ENCODE peak calls at places on chromosomes 1 and 21, in four cellular contexts. One of them, this sample, is unnamed.

GRCh38 chr1:16924919-16925477 is 3.3 kb downstream of the CROCC start:
- DNase-seq in AG20443: peak; percentile 49
- DNase-seq in AG08395: no peak
- DNase-seq in stimulated activated CD8-positive, alpha-beta memory T cell treated with anti-CD3 and anti-CD28 coated beads, Interleukin-4, amount 100 ng/mL, for 4 hours: no peak
- DNase-seq in this sample: no peak

GRCh38 chr1:163896001-163896400 is 574.2 kb downstream of the NUF2 start:
- DNase-seq in AG20443: no peak
- DNase-seq in AG08395: no peak
- DNase-seq in stimulated activated CD8-positive, alpha-beta memory T cell treated with anti-CD3 and anti-CD28 coated beads, Interleukin-4, amount 100 ng/mL, for 4 hours: no peak
- DNase-seq in this sample: no peak

GRCh38 chr1:1120096-1120495 is 4.2 kb upstream of the C1orf159 start:
- DNase-seq in AG20443: no peak
- DNase-seq in AG08395: no peak
- DNase-seq in stimulated activated CD8-positive, alpha-beta memory T cell treated with anti-CD3 and anti-CD28 coated beads, Interleukin-4, amount 100 ng/mL, for 4 hours: no peak
- DNase-seq in this sample: no peak

GRCh38 chr21:37535672-37536071 is 169.1 kb downstream of the DYRK1A start:
- DNase-seq in AG20443: no peak
- DNase-seq in AG08395: no peak
- DNase-seq in stimulated activated CD8-positive, alpha-beta memory T cell treated with anti-CD3 and anti-CD28 coated beads, Interleukin-4, amount 100 ng/mL, for 4 hours: no peak
- DNase-seq in this sample: no peak

GRCh38 chr1:4585216-4585615 is 69.2 kb upstream of the AJAP1 start:
- DNase-seq in AG20443: no peak
- DNase-seq in AG08395: no peak
- DNase-seq in stimulated activated CD8-positive, alpha-beta memory T cell treated with anti-CD3 and anti-CD28 coated beads, Interleukin-4, amount 100 ng/mL, for 4 hours: no peak
- DNase-seq in this sample: no peak

GRCh38 chr1:184392779-184393522 is 6.1 kb downstream of the C1orf21 start:
- DNase-seq in AG20443: no peak
- DNase-seq in AG08395: no peak
- DNase-seq in stimulated activated CD8-positive, alpha-beta memory T cell treated with anti-CD3 and anti-CD28 coated beads, Interleukin-4, amount 100 ng/mL, for 4 hours: no peak
- DNase-seq in this sample: no peak

GRCh38 chr1:110647254-110647891 is 27.4 kb downstream of the KCNA3 start:
- DNase-seq in AG20443: no peak
- DNase-seq in AG08395: peak; percentile 10
- DNase-seq in stimulated activated CD8-positive, alpha-beta memory T cell treated with anti-CD3 and anti-CD28 coated beads, Interleukin-4, amount 100 ng/mL, for 4 hours: no peak
- DNase-seq in this sample: no peak

GRCh38 chr1:182087304-182087703 is 25.8 kb upstream of the ZNF648 start:
- DNase-seq in AG20443: no peak
- DNase-seq in AG08395: no peak
- DNase-seq in stimulated activated CD8-positive, alpha-beta memory T cell treated with anti-CD3 and anti-CD28 coated beads, Interleukin-4, amount 100 ng/mL, for 4 hours: no peak
- DNase-seq in this sample: no peak

GRCh38 chr1:229019647-229020281 is 251.1 kb upstream of the RAB4A start:
- DNase-seq in AG20443: no peak
- DNase-seq in AG08395: no peak
- DNase-seq in stimulated activated CD8-positive, alpha-beta memory T cell treated with anti-CD3 and anti-CD28 coated beads, Interleukin-4, amount 100 ng/mL, for 4 hours: no peak
- DNase-seq in this sample: no peak

GRCh38 chr1:93437976-93438605 is 9.8 kb upstream of the FNBP1L start:
- DNase-seq in AG20443: peak; percentile 58
- DNase-seq in AG08395: peak; percentile 74
- DNase-seq in stimulated activated CD8-positive, alpha-beta memory T cell treated with anti-CD3 and anti-CD28 coated beads, Interleukin-4, amount 100 ng/mL, for 4 hours: no peak
- DNase-seq in this sample: peak; percentile 39

GRCh38 chr1:226602186-226603029 is 53.8 kb downstream of the STUM start:
- DNase-seq in AG20443: peak; percentile 91
- DNase-seq in AG08395: peak; percentile 85
- DNase-seq in stimulated activated CD8-positive, alpha-beta memory T cell treated with anti-CD3 and anti-CD28 coated beads, Interleukin-4, amount 100 ng/mL, for 4 hours: no peak
- DNase-seq in this sample: no peak

GRCh38 chr1:186272486-186272885 is 102.6 kb downstream of the TPR start:
- DNase-seq in AG20443: no peak
- DNase-seq in AG08395: no peak
- DNase-seq in stimulated activated CD8-positive, alpha-beta memory T cell treated with anti-CD3 and anti-CD28 coated beads, Interleukin-4, amount 100 ng/mL, for 4 hours: no peak
- DNase-seq in this sample: no peak

GRCh38 chr1:242523968-242524570 is 428 bp downstream of the PLD5 start:
- DNase-seq in AG20443: peak; percentile 73
- DNase-seq in AG08395: peak; percentile 57
- DNase-seq in stimulated activated CD8-positive, alpha-beta memory T cell treated with anti-CD3 and anti-CD28 coated beads, Interleukin-4, amount 100 ng/mL, for 4 hours: no peak
- DNase-seq in this sample: no peak

GRCh38 chr1:225470210-225470609 is 42.4 kb upstream of the LBR start:
- DNase-seq in AG20443: no peak
- DNase-seq in AG08395: no peak
- DNase-seq in stimulated activated CD8-positive, alpha-beta memory T cell treated with anti-CD3 and anti-CD28 coated beads, Interleukin-4, amount 100 ng/mL, for 4 hours: no peak
- DNase-seq in this sample: no peak

GRCh38 chr1:43994794-43995790 is 3.7 kb downstream of the CCDC24 start:
- DNase-seq in AG20443: peak; percentile 55
- DNase-seq in AG08395: peak; percentile 29
- DNase-seq in stimulated activated CD8-positive, alpha-beta memory T cell treated with anti-CD3 and anti-CD28 coated beads, Interleukin-4, amount 100 ng/mL, for 4 hours: no peak
- DNase-seq in this sample: no peak

GRCh38 chr21:31987696-31988095 is 114.9 kb downstream of the HUNK start:
- DNase-seq in AG20443: peak; percentile 46
- DNase-seq in AG08395: peak; percentile 13
- DNase-seq in stimulated activated CD8-positive, alpha-beta memory T cell treated with anti-CD3 and anti-CD28 coated beads, Interleukin-4, amount 100 ng/mL, for 4 hours: no peak
- DNase-seq in this sample: no peak

GRCh38 chr1:171850951-171851350 is 9.7 kb downstream of the DNM3 start:
- DNase-seq in AG20443: no peak
- DNase-seq in AG08395: no peak
- DNase-seq in stimulated activated CD8-positive, alpha-beta memory T cell treated with anti-CD3 and anti-CD28 coated beads, Interleukin-4, amount 100 ng/mL, for 4 hours: no peak
- DNase-seq in this sample: peak; percentile 65

GRCh38 chr1:33234588-33234990 is 21.7 kb upstream of the ZNF362 start:
- DNase-seq in AG20443: peak; percentile 5
- DNase-seq in AG08395: no peak
- DNase-seq in stimulated activated CD8-positive, alpha-beta memory T cell treated with anti-CD3 and anti-CD28 coated beads, Interleukin-4, amount 100 ng/mL, for 4 hours: no peak
- DNase-seq in this sample: no peak

GRCh38 chr1:203338335-203339036 is 12.4 kb downstream of the FMOD start:
- DNase-seq in AG20443: peak; percentile 86
- DNase-seq in AG08395: peak; percentile 82
- DNase-seq in stimulated activated CD8-positive, alpha-beta memory T cell treated with anti-CD3 and anti-CD28 coated beads, Interleukin-4, amount 100 ng/mL, for 4 hours: peak; percentile 35
- DNase-seq in this sample: peak; percentile 48

GRCh38 chr21:41357546-41357945 is 4.3 kb upstream of the MX2 start:
- DNase-seq in AG20443: no peak
- DNase-seq in AG08395: no peak
- DNase-seq in stimulated activated CD8-positive, alpha-beta memory T cell treated with anti-CD3 and anti-CD28 coated beads, Interleukin-4, amount 100 ng/mL, for 4 hours: no peak
- DNase-seq in this sample: no peak

GRCh38 chr1:165699577-165699976 is 1.2 kb upstream of the ALDH9A1 start:
- DNase-seq in AG20443: no peak
- DNase-seq in AG08395: no peak
- DNase-seq in stimulated activated CD8-positive, alpha-beta memory T cell treated with anti-CD3 and anti-CD28 coated beads, Interleukin-4, amount 100 ng/mL, for 4 hours: no peak
- DNase-seq in this sample: no peak

GRCh38 chr1:39522661-39523567 is 31.5 kb downstream of the BMP8A start:
- DNase-seq in AG20443: no peak
- DNase-seq in AG08395: no peak
- DNase-seq in stimulated activated CD8-positive, alpha-beta memory T cell treated with anti-CD3 and anti-CD28 coated beads, Interleukin-4, amount 100 ng/mL, for 4 hours: no peak
- DNase-seq in this sample: no peak

GRCh38 chr1:205032512-205032911 is 10.5 kb upstream of the CNTN2 start:
- DNase-seq in AG20443: no peak
- DNase-seq in AG08395: no peak
- DNase-seq in stimulated activated CD8-positive, alpha-beta memory T cell treated with anti-CD3 and anti-CD28 coated beads, Interleukin-4, amount 100 ng/mL, for 4 hours: no peak
- DNase-seq in this sample: no peak

GRCh38 chr1:34929497-34929852 is at the start of gene DLGAP3:
- DNase-seq in AG20443: peak; percentile 52
- DNase-seq in AG08395: no peak
- DNase-seq in stimulated activated CD8-positive, alpha-beta memory T cell treated with anti-CD3 and anti-CD28 coated beads, Interleukin-4, amount 100 ng/mL, for 4 hours: no peak
- DNase-seq in this sample: no peak

GRCh38 chr1:181089017-181089776 is 697 bp downstream of the IER5 start:
- DNase-seq in AG20443: no peak
- DNase-seq in AG08395: no peak
- DNase-seq in stimulated activated CD8-positive, alpha-beta memory T cell treated with anti-CD3 and anti-CD28 coated beads, Interleukin-4, amount 100 ng/mL, for 4 hours: no peak
- DNase-seq in this sample: no peak

GRCh38 chr1:119141020-119141424 is 569 bp upstream of the WARS2 start:
- DNase-seq in AG20443: no peak
- DNase-seq in AG08395: no peak
- DNase-seq in stimulated activated CD8-positive, alpha-beta memory T cell treated with anti-CD3 and anti-CD28 coated beads, Interleukin-4, amount 100 ng/mL, for 4 hours: no peak
- DNase-seq in this sample: no peak

GRCh38 chr1:53722025-53722424 is 16.9 kb downstream of the GLIS1 start:
- DNase-seq in AG20443: no peak
- DNase-seq in AG08395: no peak
- DNase-seq in stimulated activated CD8-positive, alpha-beta memory T cell treated with anti-CD3 and anti-CD28 coated beads, Interleukin-4, amount 100 ng/mL, for 4 hours: no peak
- DNase-seq in this sample: no peak

GRCh38 chr21:36699026-36699545 is at the start of gene SIM2:
- DNase-seq in AG20443: peak; percentile 51
- DNase-seq in AG08395: no peak
- DNase-seq in stimulated activated CD8-positive, alpha-beta memory T cell treated with anti-CD3 and anti-CD28 coated beads, Interleukin-4, amount 100 ng/mL, for 4 hours: no peak
- DNase-seq in this sample: no peak

GRCh38 chr1:43565600-43566360 is 35.1 kb downstream of the PTPRF start:
- DNase-seq in AG20443: peak; percentile 93
- DNase-seq in AG08395: peak; percentile 82
- DNase-seq in stimulated activated CD8-positive, alpha-beta memory T cell treated with anti-CD3 and anti-CD28 coated beads, Interleukin-4, amount 100 ng/mL, for 4 hours: no peak
- DNase-seq in this sample: peak; percentile 22

GRCh38 chr1:11940260-11940921 is 5.9 kb downstream of the PLOD1 start:
- DNase-seq in AG20443: peak; percentile 27
- DNase-seq in AG08395: peak; percentile 47
- DNase-seq in stimulated activated CD8-positive, alpha-beta memory T cell treated with anti-CD3 and anti-CD28 coated beads, Interleukin-4, amount 100 ng/mL, for 4 hours: no peak
- DNase-seq in this sample: no peak

GRCh38 chr1:230735447-230735846 is 11.7 kb upstream of the CAPN9 start:
- DNase-seq in AG20443: no peak
- DNase-seq in AG08395: no peak
- DNase-seq in stimulated activated CD8-positive, alpha-beta memory T cell treated with anti-CD3 and anti-CD28 coated beads, Interleukin-4, amount 100 ng/mL, for 4 hours: no peak
- DNase-seq in this sample: no peak

GRCh38 chr1:11797525-11798216 is 8.1 kb downstream of the MTHFR start:
- DNase-seq in AG20443: no peak
- DNase-seq in AG08395: no peak
- DNase-seq in stimulated activated CD8-positive, alpha-beta memory T cell treated with anti-CD3 and anti-CD28 coated beads, Interleukin-4, amount 100 ng/mL, for 4 hours: no peak
- DNase-seq in this sample: peak; percentile 84

GRCh38 chr1:116110507-116111195 is 548 bp upstream of the MAB21L3 start:
- DNase-seq in AG20443: no peak
- DNase-seq in AG08395: no peak
- DNase-seq in stimulated activated CD8-positive, alpha-beta memory T cell treated with anti-CD3 and anti-CD28 coated beads, Interleukin-4, amount 100 ng/mL, for 4 hours: no peak
- DNase-seq in this sample: peak; percentile 16

GRCh38 chr1:203464743-203465142 is 10.9 kb upstream of the PRELP start:
- DNase-seq in AG20443: no peak
- DNase-seq in AG08395: no peak
- DNase-seq in stimulated activated CD8-positive, alpha-beta memory T cell treated with anti-CD3 and anti-CD28 coated beads, Interleukin-4, amount 100 ng/mL, for 4 hours: no peak
- DNase-seq in this sample: no peak

GRCh38 chr1:93738926-93739325 is 57.3 kb upstream of the BCAR3 start:
- DNase-seq in AG20443: no peak
- DNase-seq in AG08395: no peak
- DNase-seq in stimulated activated CD8-positive, alpha-beta memory T cell treated with anti-CD3 and anti-CD28 coated beads, Interleukin-4, amount 100 ng/mL, for 4 hours: no peak
- DNase-seq in this sample: no peak

GRCh38 chr1:36553591-36554417 is 71.1 kb upstream of the CSF3R start:
- DNase-seq in AG20443: peak; percentile 72
- DNase-seq in AG08395: peak; percentile 48
- DNase-seq in stimulated activated CD8-positive, alpha-beta memory T cell treated with anti-CD3 and anti-CD28 coated beads, Interleukin-4, amount 100 ng/mL, for 4 hours: peak; percentile 14
- DNase-seq in this sample: peak; percentile 3